ENCODE peak calls at places on chromosomes 1 and 21, in four cellular contexts. B, A, P and L are unnamed samples.

GRCh38 chr21:45319461-45320211 is 31.9 kb upstream of the POFUT2 start:
- DNase-seq in B (peak), A (no peak), P (no peak), L (peak)

GRCh38 chr1:85137660-85138059 is 63.2 kb downstream of the SYDE2 start:
- DNase-seq in B (no peak), A (no peak), P (no peak), L (no peak)

GRCh38 chr1:175894543-175894942 is 151.1 kb upstream of the TNR start:
- DNase-seq in B (no peak), A (no peak), P (no peak), L (no peak)

GRCh38 chr1:159056069-159056698 is 20.4 kb downstream of the AIM2 start:
- DNase-seq in B (peak), A (peak), P (no peak), L (no peak)

GRCh38 chr1:91278754-91279153 is 125.9 kb downstream of the HFM1 start:
- DNase-seq in B (no peak), A (no peak), P (peak), L (peak)

GRCh38 chr1:215279682-215280081 is 197.1 kb downstream of the KCNK2 start:
- DNase-seq in B (no peak), A (no peak), P (no peak), L (no peak)

GRCh38 chr1:94675373-94675772 is 133.8 kb upstream of the F3 start:
- DNase-seq in B (no peak), A (no peak), P (no peak), L (peak)

GRCh38 chr1:223796210-223796609 is 49.5 kb downstream of the TP53BP2 start:
- DNase-seq in B (no peak), A (no peak), P (no peak), L (no peak)

GRCh38 chr21:46622226-46622625 is 13.2 kb upstream of the PRMT2 start:
- DNase-seq in B (no peak), A (no peak), P (peak), L (no peak)

GRCh38 chr1:113551728-113552127 is 161.4 kb downstream of the MAGI3 start:
- DNase-seq in B (no peak), A (no peak), P (no peak), L (no peak)

GRCh38 chr1:20290624-20291597 is at the start of gene VWA5B1:
- DNase-seq in B (peak), A (peak), P (peak), L (peak)

GRCh38 chr1:180923024-180923841 is 10.5 kb downstream of the KIAA1614 start:
- DNase-seq in B (peak), A (peak), P (peak), L (peak)

GRCh38 chr1:100364731-100365130 is 12.4 kb downstream of the CDC14A start:
- DNase-seq in B (no peak), A (no peak), P (no peak), L (no peak)

GRCh38 chr1:234114648-234115307 is 210.3 kb downstream of the SLC35F3 start:
- DNase-seq in B (no peak), A (no peak), P (peak), L (peak)

GRCh38 chr1:70382682-70383081 is 28.2 kb upstream of the ANKRD13C start:
- DNase-seq in B (no peak), A (no peak), P (no peak), L (no peak)

GRCh38 chr1:227318852-227319607 is 738 bp upstream of the CDC42BPA start:
- DNase-seq in B (peak), A (peak), P (peak), L (peak)

GRCh38 chr1:89356658-89357400 is 7.0 kb upstream of the GBP6 start:
- DNase-seq in B (no peak), A (no peak), P (no peak), L (peak)

GRCh38 chr1:162145966-162146696 is 76.6 kb downstream of the NOS1AP start:
- DNase-seq in B (no peak), A (no peak), P (no peak), L (no peak)

GRCh38 chr1:32170991-32171390 is 8.5 kb upstream of the TXLNA start:
- DNase-seq in B (no peak), A (no peak), P (no peak), L (no peak)

GRCh38 chr1:24155011-24155782 is 12.3 kb upstream of the IL22RA1 start:
- DNase-seq in B (peak), A (peak), P (no peak), L (no peak)

GRCh38 chr1:7707527-7707926 is 63.6 kb upstream of the VAMP3 start:
- DNase-seq in B (no peak), A (no peak), P (no peak), L (peak)

GRCh38 chr1:211377539-211378461 is 51.2 kb downstream of the TRAF5 start:
- DNase-seq in B (no peak), A (no peak), P (no peak), L (peak)
- H2BK5ac ChIP-seq in B (no peak), A (no peak), P (no peak), L (no peak)

GRCh38 chr21:38840456-38841129 is 34.9 kb downstream of the ETS2 start:
- DNase-seq in B (no peak), A (no peak), P (no peak), L (no peak)

GRCh38 chr21:38837806-38838461 is 32.2 kb downstream of the ETS2 start:
- DNase-seq in B (no peak), A (no peak), P (no peak), L (no peak)

GRCh38 chr21:38839683-38840286 is 34.1 kb downstream of the ETS2 start:
- DNase-seq in B (no peak), A (no peak), P (no peak), L (peak)

GRCh38 chr21:38838598-38839369 is 33.1 kb downstream of the ETS2 start:
- DNase-seq in B (no peak), A (no peak), P (no peak), L (no peak)

DNA sequence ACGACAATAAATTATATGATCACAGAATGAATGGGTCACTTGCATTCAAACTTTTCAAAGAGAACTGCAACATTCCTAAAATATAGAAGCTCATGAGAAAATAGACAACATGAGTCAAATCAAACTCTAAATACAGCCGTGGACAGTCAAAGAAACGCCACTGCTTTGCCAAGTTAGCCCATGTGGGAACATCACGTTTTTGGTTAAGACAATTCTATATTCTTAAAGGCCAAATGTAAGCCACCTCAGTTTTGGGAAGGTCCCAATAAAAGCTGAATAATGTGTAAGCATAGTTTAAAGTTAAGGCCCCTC is 33.6 kb downstream of the ETS2 start:
- DNase-seq in B (no peak), A (no peak), P (no peak), L (no peak)
- H2BK15ac ChIP-seq in B (no peak), A (no peak), P (no peak), L (no peak)

GRCh38 chr1:153990468-153991150 is at the start of gene RPS27:
- DNase-seq in B (peak), A (peak), P (peak), L (peak)

GRCh38 chr1:153984125-153984899 is 1.8 kb downstream of the RAB13 start:
- DNase-seq in B (no peak), A (no peak), P (no peak), L (no peak)

GRCh38 chr1:153987621-153988020 is 1.5 kb upstream of the RAB13 start:
- DNase-seq in B (no peak), A (no peak), P (no peak), L (no peak)

GRCh38 chr1:153985341-153985912 is 712 bp downstream of the RAB13 start:
- DNase-seq in B (peak), A (peak), P (no peak), L (peak)

DNA sequence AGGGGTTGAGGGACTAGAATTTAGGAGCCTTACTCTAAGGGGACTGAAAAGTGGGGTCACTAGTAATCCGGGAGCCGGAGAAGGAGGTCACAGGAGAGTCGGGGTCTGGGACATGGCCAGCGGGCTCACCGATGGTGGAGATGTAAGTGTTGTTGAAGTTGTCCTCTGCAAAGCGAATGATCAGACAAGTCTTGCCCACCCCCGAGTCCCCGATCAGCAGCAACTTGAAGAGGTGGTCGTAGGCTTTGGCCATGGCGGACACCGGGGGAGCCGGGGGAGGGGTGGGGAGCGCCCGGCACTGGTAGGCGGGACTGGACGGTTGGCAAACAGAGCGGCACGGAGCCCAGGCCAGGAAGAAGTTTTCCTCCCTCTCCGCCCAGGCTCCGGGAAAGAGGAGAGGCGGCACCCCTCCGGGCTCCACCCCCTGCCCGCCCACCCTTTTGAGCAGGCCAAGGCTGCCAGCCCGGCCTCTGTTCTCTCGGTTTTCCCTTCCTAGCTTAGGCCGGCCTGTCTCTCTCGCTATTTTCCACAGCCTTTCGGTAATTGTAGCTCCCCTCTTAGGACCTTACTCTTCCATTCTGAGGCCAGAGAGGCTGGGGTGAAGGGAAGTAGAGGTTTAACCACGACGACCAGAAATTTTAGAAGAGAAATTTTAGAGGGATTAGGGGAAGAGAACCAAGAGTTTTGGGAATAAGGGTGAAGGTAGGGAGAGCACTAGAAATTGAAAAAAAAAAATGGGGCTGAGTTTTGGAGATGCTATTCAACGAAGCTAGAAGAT is at the start of gene RAB13:
- DNase-seq in B (peak), A (peak), P (peak), L (peak)
- H2BK12ac ChIP-seq in B (no peak), A (peak), P (no peak), L (peak)

GRCh38 chr1:203199002-203199401 is 12.5 kb upstream of the CHI3L1 start:
- DNase-seq in B (no peak), A (no peak), P (no peak), L (no peak)

GRCh38 chr1:203200059-203200553 is 13.6 kb upstream of the CHI3L1 start:
- DNase-seq in B (no peak), A (no peak), P (no peak), L (peak)

GRCh38 chr1:203199481-203200058 is 13.1 kb upstream of the CHI3L1 start:
- DNase-seq in B (no peak), A (no peak), P (no peak), L (peak)

GRCh38 chr1:203196371-203196770 is 9.9 kb upstream of the CHI3L1 start:
- DNase-seq in B (peak), A (no peak), P (no peak), L (no peak)

GRCh38 chr1:203197625-203198024 is 11.1 kb upstream of the CHI3L1 start:
- DNase-seq in B (no peak), A (no peak), P (no peak), L (peak)
- H2BK5ac ChIP-seq in B (no peak), A (no peak), P (no peak), L (no peak)

GRCh38 chr1:210377934-210378333 is 49.2 kb downstream of the HHAT start:
- DNase-seq in B (no peak), A (no peak), P (no peak), L (no peak)
- H2BK15ac ChIP-seq in B (no peak), A (no peak), P (no peak), L (no peak)